ENCODE peak calls at places on chromosomes 5 and 9, in ten cellular contexts. U is EL; K is Right ventricle myocardium superior; C is activated gamma-delta T cell treated with anti-CD3 and anti-CD28 coated beads, Interleukin-2, amount 50 U/mL, for 16 hours; G is lower lobe of right lung; D is lung; M is stimulated activated CD4-positive, alpha-beta T cell treated with anti-CD3 and anti-CD28 coated beads, Interleukin-1b, Interleukin-23, amount 100 ng/mL, for 1 hour; N is activated CD8-positive, alpha-beta memory T cell treated with anti-CD3 and anti-CD28 coated beads for 24 hours; A is fibroblast of pulmonary artery; Z is GM10248. O is an unnamed sample.

GRCh38 chr5:2669913-2670312 is 81.6 kb downstream of the IRX2 start:
- DNase-seq in U (no peak), N (no peak), A (no peak), M (no peak), G (no peak), D (no peak), C (no peak), K (no peak), Z (no peak), O (no peak)

GRCh38 chr5:102229685-102230084 is 66.4 kb downstream of the SLCO4C1 start:
- DNase-seq in N (no peak), D (no peak), M (no peak), A (no peak), Z (no peak), U (no peak), C (no peak), G (no peak), K (no peak), O (no peak)

GRCh38 chr9:110069326-110070248 is 138.4 kb downstream of the C9orf152 start:
- DNase-seq in Z (no peak), N (no peak), M (no peak), D (peak), K (no peak), G (peak), C (no peak), A (peak), U (peak), O (no peak)

GRCh38 chr5:162268694-162269481 is 201.3 kb downstream of the GABRG2 start:
- DNase-seq in C (no peak), G (no peak), N (no peak), A (no peak), D (no peak), Z (no peak), M (no peak), U (no peak), K (no peak), O (no peak)

GRCh38 chr5:9658726-9659125 is 28.6 kb upstream of the TAS2R1 start:
- DNase-seq in K (no peak), N (no peak), Z (no peak), G (no peak), U (peak), A (no peak), M (no peak), C (no peak), D (no peak), O (no peak)

GRCh38 chr9:25990376-25990775 is 312.1 kb upstream of the TUSC1 start:
- DNase-seq in N (no peak), M (no peak), Z (no peak), C (no peak), A (no peak), G (no peak), U (no peak), D (no peak), K (no peak), O (no peak)

GRCh38 chr5:2522372-2522771 is 229.1 kb downstream of the IRX2 start:
- DNase-seq in G (no peak), C (no peak), D (no peak), M (no peak), Z (no peak), N (no peak), K (no peak), U (no peak), A (no peak), O (no peak)

GRCh38 chr9:16266648-16267276 is 603.7 kb downstream of the BNC2 start:
- DNase-seq in M (no peak), K (no peak), U (peak), Z (no peak), N (no peak), C (no peak), D (no peak), A (peak), G (no peak), O (no peak)

GRCh38 chr5:65359981-65360380 is 121.7 kb downstream of the ADAMTS6 start:
- DNase-seq in D (no peak), Z (no peak), C (no peak), M (no peak), K (no peak), A (peak), N (no peak), G (no peak), U (no peak), O (no peak)

GRCh38 chr5:172423379-172424110 is 30.8 kb downstream of the SH3PXD2B start:
- DNase-seq in N (no peak), G (no peak), D (no peak), M (no peak), K (no peak), C (no peak), U (no peak), Z (no peak), A (no peak), O (no peak)

GRCh38 chr5:113612060-113612496 is 98.6 kb downstream of the YTHDC2 start:
- DNase-seq in Z (peak), K (no peak), U (peak), A (peak), D (no peak), C (no peak), G (no peak), M (no peak), N (no peak), O (peak)

GRCh38 chr5:6757414-6757969 is 44.3 kb downstream of the TENT4A start:
- DNase-seq in G (no peak), Z (no peak), U (no peak), D (no peak), A (no peak), M (no peak), N (no peak), K (no peak), C (no peak), O (no peak)

GRCh38 chr5:82561786-82562185 is 283.6 kb upstream of the RPS23 start:
- DNase-seq in M (no peak), Z (no peak), G (no peak), D (no peak), A (peak), U (no peak), C (no peak), K (no peak), N (no peak), O (no peak)

GRCh38 chr5:139470821-139471300 is at the start of gene SMIM33:
- DNase-seq in K (no peak), U (no peak), N (peak), M (no peak), C (no peak), A (no peak), D (no peak), G (no peak), Z (no peak), O (no peak)

GRCh38 chr5:154402611-154403010 is 43.2 kb upstream of the SAP30L start:
- DNase-seq in Z (no peak), K (no peak), D (no peak), G (no peak), U (no peak), N (no peak), C (no peak), M (no peak), A (no peak), O (no peak)

GRCh38 chr5:60687927-60688720 is 11.8 kb downstream of the DEPDC1B start:
- DNase-seq in U (peak), M (no peak), C (no peak), A (peak), N (no peak), D (no peak), G (no peak), K (no peak), Z (peak), O (peak)

GRCh38 chr9:137670391-137671195 is 51.8 kb downstream of the EHMT1 start:
- DNase-seq in N (no peak), U (no peak), C (no peak), G (no peak), D (no peak), M (no peak), Z (no peak), K (no peak), A (no peak), O (peak)

GRCh38 chr9:123373941-123374340 is 17.9 kb downstream of the CRB2 start:
- DNase-seq in K (no peak), C (no peak), N (no peak), U (no peak), Z (no peak), D (no peak), M (no peak), G (no peak), A (no peak), O (no peak)

GRCh38 chr5:135034186-135034962 is at the start of gene PITX1:
- DNase-seq in U (peak), A (peak), D (no peak), C (no peak), Z (no peak), M (no peak), N (no peak), K (no peak), G (peak), O (no peak)

GRCh38 chr5:177382423-177383029 is 1.7 kb upstream of the SLC34A1 start:
- DNase-seq in N (no peak), Z (no peak), K (no peak), D (no peak), U (peak), G (no peak), M (no peak), A (peak), C (no peak), O (no peak)

GRCh38 chr5:111697215-111697614 is 59.8 kb downstream of the NREP start:
- DNase-seq in A (peak), G (no peak), Z (no peak), M (no peak), C (no peak), D (no peak), N (no peak), U (no peak), K (no peak), O (no peak)

GRCh38 chr9:12794024-12794799 is 19.4 kb downstream of the LURAP1L start:
- DNase-seq in U (no peak), N (no peak), K (no peak), C (no peak), D (no peak), M (no peak), Z (no peak), A (peak), G (no peak), O (no peak)

GRCh38 chr5:133147815-133148634 is 96.2 kb downstream of the HSPA4 start:
- DNase-seq in A (peak), U (no peak), M (no peak), C (no peak), D (no peak), Z (no peak), G (no peak), N (peak), K (no peak), O (no peak)

GRCh38 chr5:168578006-168578405 is 1.2 kb downstream of the PANK3 start:
- DNase-seq in N (no peak), G (no peak), Z (no peak), C (no peak), M (no peak), U (peak), K (no peak), D (no peak), A (peak), O (no peak)

GRCh38 chr5:31581498-31582099 is 49.5 kb downstream of the C5orf22 start:
- DNase-seq in N (no peak), G (no peak), Z (no peak), K (no peak), D (no peak), M (no peak), U (peak), A (peak), C (no peak), O (no peak)

GRCh38 chr5:152331006-152331405 is 74.1 kb downstream of the NMUR2 start:
- DNase-seq in D (no peak), A (no peak), G (no peak), C (no peak), U (no peak), Z (no peak), K (no peak), M (no peak), N (no peak), O (no peak)

GRCh38 chr5:66796306-66797292 is 200.4 kb downstream of the MAST4 start:
- DNase-seq in G (no peak), C (no peak), M (no peak), D (no peak), N (no peak), U (no peak), K (no peak), Z (no peak), A (peak), O (no peak)

GRCh38 chr5:3517331-3517730 is 78.3 kb upstream of the IRX1 start:
- DNase-seq in Z (no peak), D (no peak), M (no peak), C (no peak), A (no peak), G (no peak), K (no peak), U (no peak), N (no peak), O (no peak)